ENCODE peak calls at places on chromosomes 11 and 22, in four cellular contexts. Y, W, I and Z are unnamed samples.

GRCh38 chr11:111718436-111719325 is 47.5 kb downstream of the PPP2R1B start:
- DNase-seq in Y (peak), W (no peak), I (no peak), Z (peak)

GRCh38 chr22:26889794-26890193 is 232.4 kb downstream of the MIAT start:
- DNase-seq in W (no peak), Y (no peak), I (no peak), Z (no peak)

GRCh38 chr22:19972652-19973550 is 31.3 kb upstream of the TXNRD2 start:
- DNase-seq in I (no peak), Y (no peak), W (no peak), Z (no peak)

GRCh38 chr11:114082767-114083181 is 23.3 kb downstream of the ZBTB16 start:
- DNase-seq in Y (no peak), I (no peak), W (no peak), Z (no peak)

GRCh38 chr11:17343907-17344306 is 7.7 kb upstream of the NCR3LG1 start:
- DNase-seq in I (no peak), W (no peak), Y (peak), Z (peak)

GRCh38 chr11:15073361-15074205 is at the start of gene CALCB:
- DNase-seq in Y (peak), I (peak), W (peak), Z (no peak)

GRCh38 chr11:110160016-110160415 is 66.8 kb downstream of the ZC3H12C start:
- DNase-seq in W (no peak), Y (peak), I (no peak), Z (no peak)

GRCh38 chr11:130068986-130069683 is 559 bp upstream of the APLP2 start:
- DNase-seq in Y (peak), I (peak), W (no peak), Z (peak)

GRCh38 chr22:19995611-19996339 is 20.8 kb downstream of the ARVCF start:
- DNase-seq in Y (peak), I (no peak), W (no peak), Z (no peak)

GRCh38 chr11:105357764-105358163 is 218.2 kb upstream of the CARD18 start:
- DNase-seq in W (no peak), Y (peak), I (no peak), Z (peak)

GRCh38 chr11:70650075-70650909 is 252.0 kb downstream of the CTTN start:
- DNase-seq in I (no peak), W (peak), Y (peak), Z (peak)

GRCh38 chr11:3000032-3000961 is 8.2 kb upstream of the NAP1L4 start:
- DNase-seq in I (peak), Y (peak), W (no peak), Z (peak)

GRCh38 chr11:74466916-74467885 is at the start of gene KCNE3:
- DNase-seq in I (no peak), W (no peak), Y (peak), Z (no peak)

GRCh38 chr11:67558084-67558772 is 25.4 kb upstream of the GSTP1 start:
- DNase-seq in I (no peak), Y (peak), W (no peak), Z (no peak)